ENCODE peak calls at places on chromosome 6, in ten cellular contexts. One of them, this sample, is unnamed. For H3K9me3, the result is how much of the 10 kb centered on the place peaks cover.

GRCh38 chr6:115577270-115577669 is 483.4 kb downstream of the FRK start:
- DNase-seq in aorta: no peak
- DNase-seq in tibial artery: no peak
- DNase-seq in uterus: no peak
- DNase-seq in naive thymus-derived CD4-positive, alpha-beta T cell: no peak
- DNase-seq in ovary: no peak
- DNase-seq in mammary epithelial cell: no peak
- DNase-seq in pancreas: no peak
- DNase-seq in tibial nerve: no peak
- DNase-seq in GM23248: no peak
- DNase-seq in this sample: no peak

GRCh38 chr6:24495516-24495847 is 713 bp downstream of the ALDH5A1 start:
- DNase-seq in aorta: peak
- DNase-seq in pancreas: peak
- DNase-seq in tibial artery: peak
- DNase-seq in GM23248: peak
- DNase-seq in naive thymus-derived CD4-positive, alpha-beta T cell: no peak
- DNase-seq in ovary: peak
- DNase-seq in tibial nerve: peak
- DNase-seq in mammary epithelial cell: no peak
- DNase-seq in uterus: peak
- DNase-seq in this sample: no peak

GRCh38 chr6:53682654-53683053 is 17.1 kb upstream of the KLHL31 start:
- DNase-seq in uterus: no peak
- DNase-seq in aorta: no peak
- DNase-seq in pancreas: no peak
- DNase-seq in naive thymus-derived CD4-positive, alpha-beta T cell: no peak
- DNase-seq in tibial nerve: no peak
- DNase-seq in mammary epithelial cell: no peak
- DNase-seq in GM23248: no peak
- DNase-seq in ovary: no peak
- DNase-seq in tibial artery: no peak
- DNase-seq in this sample: no peak

GRCh38 chr6:159017757-159018559 is 18.0 kb upstream of the RSPH3 start:
- DNase-seq in pancreas: no peak
- DNase-seq in tibial artery: no peak
- DNase-seq in aorta: no peak
- DNase-seq in uterus: no peak
- DNase-seq in naive thymus-derived CD4-positive, alpha-beta T cell: no peak
- DNase-seq in mammary epithelial cell: no peak
- DNase-seq in tibial nerve: no peak
- DNase-seq in ovary: no peak
- DNase-seq in GM23248: no peak
- DNase-seq in this sample: no peak

GRCh38 chr6:45423111-45423900 is 45.6 kb upstream of the SUPT3H start:
- DNase-seq in uterus: no peak
- DNase-seq in tibial nerve: peak
- DNase-seq in aorta: peak
- DNase-seq in GM23248: peak
- DNase-seq in ovary: peak
- DNase-seq in mammary epithelial cell: peak
- DNase-seq in tibial artery: peak
- DNase-seq in pancreas: peak
- DNase-seq in naive thymus-derived CD4-positive, alpha-beta T cell: peak
- DNase-seq in this sample: no peak

GRCh38 chr6:31204751-31205145 is 34.3 kb upstream of the POU5F1 start:
- DNase-seq in ovary: no peak
- DNase-seq in aorta: no peak
- DNase-seq in GM23248: peak
- DNase-seq in uterus: no peak
- DNase-seq in tibial artery: no peak
- DNase-seq in naive thymus-derived CD4-positive, alpha-beta T cell: no peak
- DNase-seq in tibial nerve: no peak
- DNase-seq in pancreas: no peak
- DNase-seq in mammary epithelial cell: no peak
- DNase-seq in this sample: no peak

GRCh38 chr6:161410076-161410475 is 136.2 kb upstream of the AGPAT4 start:
- DNase-seq in tibial nerve: no peak
- DNase-seq in pancreas: no peak
- DNase-seq in uterus: no peak
- DNase-seq in tibial artery: no peak
- DNase-seq in naive thymus-derived CD4-positive, alpha-beta T cell: no peak
- DNase-seq in ovary: no peak
- DNase-seq in GM23248: no peak
- DNase-seq in aorta: no peak
- DNase-seq in mammary epithelial cell: no peak
- DNase-seq in this sample: no peak

GRCh38 chr6:55882731-55883595 is 7.6 kb upstream of the BMP5 start:
- DNase-seq in tibial nerve: no peak
- DNase-seq in pancreas: no peak
- DNase-seq in ovary: no peak
- DNase-seq in aorta: no peak
- DNase-seq in naive thymus-derived CD4-positive, alpha-beta T cell: no peak
- DNase-seq in tibial artery: no peak
- DNase-seq in GM23248: peak
- DNase-seq in mammary epithelial cell: peak
- DNase-seq in uterus: no peak
- DNase-seq in this sample: no peak

GRCh38 chr6:25874822-25875562 is 949 bp upstream of the SLC17A3 start:
- DNase-seq in aorta: no peak
- DNase-seq in mammary epithelial cell: no peak
- DNase-seq in ovary: no peak
- DNase-seq in pancreas: no peak
- DNase-seq in GM23248: no peak
- DNase-seq in tibial nerve: no peak
- DNase-seq in tibial artery: no peak
- DNase-seq in naive thymus-derived CD4-positive, alpha-beta T cell: no peak
- DNase-seq in uterus: no peak
- DNase-seq in this sample: no peak

GRCh38 chr6:25100288-25100687 is 164.5 kb upstream of the RIPOR2 start:
- DNase-seq in uterus: no peak
- DNase-seq in mammary epithelial cell: peak
- DNase-seq in pancreas: no peak
- DNase-seq in aorta: no peak
- DNase-seq in tibial artery: no peak
- DNase-seq in ovary: no peak
- DNase-seq in naive thymus-derived CD4-positive, alpha-beta T cell: no peak
- DNase-seq in GM23248: peak
- DNase-seq in tibial nerve: no peak
- DNase-seq in this sample: no peak

GRCh38 chr6:11770546-11771466 is 7.8 kb downstream of the ADTRP start:
- DNase-seq in tibial nerve: peak
- DNase-seq in ovary: peak
- DNase-seq in aorta: peak
- DNase-seq in mammary epithelial cell: peak
- DNase-seq in tibial artery: peak
- DNase-seq in GM23248: peak
- DNase-seq in pancreas: peak
- DNase-seq in naive thymus-derived CD4-positive, alpha-beta T cell: no peak
- DNase-seq in uterus: peak
- DNase-seq in this sample: peak

GRCh38 chr6:110055387-110055735 is 77.2 kb downstream of the GPR6 start:
- DNase-seq in ovary: no peak
- DNase-seq in tibial nerve: no peak
- DNase-seq in aorta: no peak
- DNase-seq in naive thymus-derived CD4-positive, alpha-beta T cell: no peak
- DNase-seq in tibial artery: no peak
- DNase-seq in GM23248: no peak
- DNase-seq in mammary epithelial cell: no peak
- DNase-seq in pancreas: no peak
- DNase-seq in uterus: no peak
- DNase-seq in this sample: peak

GRCh38 chr6:14074723-14075503 is 42.7 kb upstream of the CD83 start:
- DNase-seq in naive thymus-derived CD4-positive, alpha-beta T cell: peak
- DNase-seq in ovary: no peak
- DNase-seq in tibial artery: no peak
- DNase-seq in pancreas: no peak
- DNase-seq in mammary epithelial cell: peak
- DNase-seq in tibial nerve: no peak
- DNase-seq in uterus: no peak
- DNase-seq in aorta: no peak
- DNase-seq in GM23248: peak
- DNase-seq in this sample: no peak

GRCh38 chr6:157549468-157549745 is 168.4 kb downstream of the ZDHHC14 start:
- DNase-seq in tibial artery: no peak
- DNase-seq in pancreas: no peak
- DNase-seq in aorta: no peak
- DNase-seq in GM23248: no peak
- DNase-seq in tibial nerve: no peak
- DNase-seq in ovary: no peak
- DNase-seq in uterus: no peak
- DNase-seq in naive thymus-derived CD4-positive, alpha-beta T cell: no peak
- DNase-seq in mammary epithelial cell: no peak
- DNase-seq in this sample: no peak

GRCh38 chr6:63259153-63259552 is 47.9 kb downstream of the FKBP1C start:
- DNase-seq in naive thymus-derived CD4-positive, alpha-beta T cell: no peak
- DNase-seq in tibial nerve: no peak
- DNase-seq in mammary epithelial cell: no peak
- DNase-seq in uterus: no peak
- DNase-seq in ovary: no peak
- DNase-seq in pancreas: no peak
- DNase-seq in tibial artery: no peak
- DNase-seq in aorta: no peak
- DNase-seq in GM23248: no peak
- DNase-seq in this sample: no peak

GRCh38 chr6:130827247-130828149 is at the start of gene SMLR1:
- DNase-seq in tibial nerve: no peak
- DNase-seq in uterus: no peak
- DNase-seq in naive thymus-derived CD4-positive, alpha-beta T cell: no peak
- DNase-seq in aorta: no peak
- DNase-seq in tibial artery: no peak
- DNase-seq in GM23248: no peak
- DNase-seq in pancreas: peak
- DNase-seq in mammary epithelial cell: no peak
- DNase-seq in ovary: no peak
- DNase-seq in this sample: peak

GRCh38 chr6:169933839-169934698 is 182.6 kb downstream of the ERMARD start:
- DNase-seq in aorta: peak
- DNase-seq in mammary epithelial cell: no peak
- DNase-seq in GM23248: peak
- DNase-seq in tibial artery: no peak
- DNase-seq in pancreas: peak
- DNase-seq in uterus: peak
- DNase-seq in naive thymus-derived CD4-positive, alpha-beta T cell: no peak
- DNase-seq in ovary: peak
- DNase-seq in tibial nerve: no peak
- DNase-seq in this sample: peak

GRCh38 chr6:29092957-29093356 is 5.8 kb upstream of the OR2B3 start:
- DNase-seq in aorta: no peak
- DNase-seq in mammary epithelial cell: no peak
- DNase-seq in GM23248: no peak
- DNase-seq in pancreas: no peak
- DNase-seq in naive thymus-derived CD4-positive, alpha-beta T cell: no peak
- DNase-seq in uterus: no peak
- DNase-seq in tibial nerve: no peak
- DNase-seq in ovary: no peak
- DNase-seq in tibial artery: no peak
- DNase-seq in this sample: no peak
- H3K27ac ChIP-seq in aorta: no peak
- H3K27ac ChIP-seq in mammary epithelial cell: no peak
- H3K27ac ChIP-seq in GM23248: no peak
- H3K27ac ChIP-seq in pancreas: no peak
- H3K27ac ChIP-seq in naive thymus-derived CD4-positive, alpha-beta T cell: no peak
- H3K27ac ChIP-seq in uterus: no peak
- H3K27ac ChIP-seq in tibial nerve: no peak
- H3K27ac ChIP-seq in ovary: no peak
- H3K27ac ChIP-seq in tibial artery: no peak
- H3K27ac ChIP-seq in this sample: no peak

GRCh38 chr6:121635355-121635754 is 199.9 kb downstream of the GJA1 start:
- DNase-seq in aorta: no peak
- DNase-seq in uterus: no peak
- DNase-seq in pancreas: no peak
- DNase-seq in tibial nerve: no peak
- DNase-seq in GM23248: no peak
- DNase-seq in naive thymus-derived CD4-positive, alpha-beta T cell: no peak
- DNase-seq in tibial artery: no peak
- DNase-seq in ovary: no peak
- DNase-seq in mammary epithelial cell: no peak
- DNase-seq in this sample: no peak
- H3K9me3 ChIP-seq in aorta: under half
- H3K9me3 ChIP-seq in uterus: under half
- H3K9me3 ChIP-seq in pancreas: under half
- H3K9me3 ChIP-seq in tibial nerve: under half
- H3K9me3 ChIP-seq in GM23248: under half
- H3K9me3 ChIP-seq in naive thymus-derived CD4-positive, alpha-beta T cell: under half
- H3K9me3 ChIP-seq in tibial artery: under half
- H3K9me3 ChIP-seq in ovary: under half
- H3K9me3 ChIP-seq in mammary epithelial cell: under half
- H3K9me3 ChIP-seq in this sample: under half

GRCh38 chr6:44057238-44057930 is 69.9 kb downstream of the MRPL14 start:
- DNase-seq in ovary: no peak
- DNase-seq in GM23248: no peak
- DNase-seq in naive thymus-derived CD4-positive, alpha-beta T cell: no peak
- DNase-seq in uterus: peak
- DNase-seq in tibial artery: no peak
- DNase-seq in aorta: no peak
- DNase-seq in pancreas: no peak
- DNase-seq in mammary epithelial cell: peak
- DNase-seq in tibial nerve: no peak
- DNase-seq in this sample: no peak
- H3K27ac ChIP-seq in ovary: no peak
- H3K27ac ChIP-seq in GM23248: peak
- H3K27ac ChIP-seq in naive thymus-derived CD4-positive, alpha-beta T cell: no peak
- H3K27ac ChIP-seq in uterus: peak
- H3K27ac ChIP-seq in tibial artery: no peak
- H3K27ac ChIP-seq in aorta: no peak
- H3K27ac ChIP-seq in pancreas: no peak
- H3K27ac ChIP-seq in mammary epithelial cell: peak
- H3K27ac ChIP-seq in tibial nerve: peak
- H3K27ac ChIP-seq in this sample: peak

GRCh38 chr6:27448456-27448855 is 24.4 kb downstream of the ZNF184 start:
- DNase-seq in uterus: no peak
- DNase-seq in aorta: no peak
- DNase-seq in pancreas: no peak
- DNase-seq in ovary: no peak
- DNase-seq in mammary epithelial cell: no peak
- DNase-seq in GM23248: no peak
- DNase-seq in tibial artery: no peak
- DNase-seq in tibial nerve: no peak
- DNase-seq in naive thymus-derived CD4-positive, alpha-beta T cell: no peak
- DNase-seq in this sample: no peak

GRCh38 chr6:27451660-27452390 is 21.1 kb downstream of the ZNF184 start:
- DNase-seq in uterus: no peak
- DNase-seq in tibial artery: no peak
- DNase-seq in aorta: no peak
- DNase-seq in naive thymus-derived CD4-positive, alpha-beta T cell: no peak
- DNase-seq in GM23248: no peak
- DNase-seq in tibial nerve: no peak
- DNase-seq in mammary epithelial cell: no peak
- DNase-seq in pancreas: no peak
- DNase-seq in ovary: no peak
- DNase-seq in this sample: no peak

DNA sequence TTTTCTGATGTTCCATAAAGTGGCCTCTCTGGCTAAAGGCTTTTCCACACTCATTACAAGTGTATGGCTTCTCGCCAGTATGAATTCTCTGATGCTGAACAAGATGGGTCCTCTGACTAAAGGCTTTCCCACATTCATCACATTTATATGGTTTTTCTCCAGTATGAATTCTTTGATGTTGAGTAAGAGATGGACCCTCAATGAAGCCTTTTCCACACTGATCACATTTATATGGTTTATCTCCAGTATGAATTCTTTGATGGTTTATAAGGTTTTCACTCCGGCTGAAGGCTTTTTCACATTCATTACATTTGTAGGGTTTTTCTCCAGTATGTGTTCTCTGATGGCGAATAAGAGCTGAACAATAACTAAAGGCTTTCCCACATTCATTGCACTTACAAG is 20.4 kb downstream of the ZNF184 start:
- DNase-seq in uterus: no peak
- DNase-seq in aorta: no peak
- DNase-seq in mammary epithelial cell: no peak
- DNase-seq in ovary: no peak
- DNase-seq in GM23248: peak
- DNase-seq in tibial artery: no peak
- DNase-seq in tibial nerve: no peak
- DNase-seq in naive thymus-derived CD4-positive, alpha-beta T cell: no peak
- DNase-seq in pancreas: no peak
- DNase-seq in this sample: no peak
- H3K9me3 ChIP-seq in uterus: under half
- H3K9me3 ChIP-seq in aorta: under half
- H3K9me3 ChIP-seq in mammary epithelial cell: half or more
- H3K9me3 ChIP-seq in ovary: under half
- H3K9me3 ChIP-seq in GM23248: under half
- H3K9me3 ChIP-seq in tibial artery: under half
- H3K9me3 ChIP-seq in tibial nerve: half or more
- H3K9me3 ChIP-seq in naive thymus-derived CD4-positive, alpha-beta T cell: half or more
- H3K9me3 ChIP-seq in pancreas: under half
- H3K9me3 ChIP-seq in this sample: under half